ENCODE peak calls at places on chromosomes 11 and 22, in seven cellular contexts. F, E, R, U, Z, O and P are unnamed samples.

GRCh38 chr11:134275534-134276395 is at the start of gene GLB1L3:
- DNase-seq in U (peak), F (no peak), Z (no peak), O (no peak), R (no peak), E (peak), P (no peak)

GRCh38 chr11:76314741-76315090 is 66.2 kb downstream of the THAP12 start:
- DNase-seq in R (no peak), O (no peak), Z (no peak), F (no peak), E (no peak), U (no peak), P (no peak)

GRCh38 chr22:20604776-20605221 is 97.4 kb downstream of the MED15 start:
- DNase-seq in Z (no peak), R (no peak), U (no peak), O (no peak), F (no peak), E (no peak), P (no peak)

GRCh38 chr11:132920391-132921095 is 611.8 kb downstream of the OPCML start:
- DNase-seq in O (no peak), E (no peak), U (no peak), F (no peak), Z (no peak), R (no peak), P (no peak)

GRCh38 chr11:35040221-35040942 is 98.6 kb upstream of the CD44 start:
- DNase-seq in O (no peak), F (no peak), Z (no peak), R (no peak), E (no peak), U (peak), P (no peak)

GRCh38 chr11:128517457-128518230 is 69.7 kb downstream of the ETS1 start:
- DNase-seq in R (peak), Z (no peak), O (no peak), E (no peak), U (no peak), F (no peak), P (no peak)

GRCh38 chr11:77799338-77799737 is 21.2 kb downstream of the RSF1 start:
- DNase-seq in E (no peak), U (no peak), O (no peak), Z (no peak), F (no peak), R (no peak), P (no peak)

GRCh38 chr11:65553301-65554001 is 4.7 kb downstream of the LTBP3 start:
- DNase-seq in R (no peak), F (no peak), U (peak), O (peak), Z (no peak), E (no peak), P (no peak)

GRCh38 chr11:34755671-34756070 is 134.8 kb downstream of the EHF start:
- DNase-seq in O (no peak), Z (peak), U (no peak), E (no peak), F (no peak), R (no peak), P (no peak)

GRCh38 chr11:76419896-76420295 is 24.9 kb upstream of the EMSY start:
- DNase-seq in Z (no peak), O (no peak), U (no peak), F (no peak), E (no peak), R (no peak), P (no peak)

GRCh38 chr11:78290293-78291176 is 101.8 kb downstream of the USP35 start:
- DNase-seq in O (no peak), E (no peak), R (peak), U (no peak), F (peak), Z (no peak), P (peak)

GRCh38 chr11:774873-775592 is 2.3 kb downstream of the GATD1 start:
- DNase-seq in O (no peak), Z (no peak), U (no peak), E (no peak), F (no peak), R (no peak), P (no peak)

GRCh38 chr11:68445531-68446035 is 15.0 kb upstream of the PPP6R3 start:
- DNase-seq in E (no peak), U (no peak), R (no peak), O (no peak), Z (no peak), F (no peak), P (no peak)

GRCh38 chr11:19589567-19590260 is 122.9 kb upstream of the NAV2 start:
- DNase-seq in Z (no peak), R (no peak), U (no peak), E (no peak), O (no peak), F (no peak), P (no peak)

GRCh38 chr11:34916810-34917780 is 677 bp downstream of the PDHX start:
- DNase-seq in U (no peak), E (no peak), O (no peak), R (no peak), F (no peak), Z (no peak), P (no peak)

GRCh38 chr22:17431179-17431578 is 61.9 kb downstream of the CECR2 start:
- DNase-seq in R (no peak), F (no peak), E (no peak), U (no peak), O (no peak), Z (no peak), P (no peak)

GRCh38 chr22:36323182-36323854 is 64.4 kb downstream of the MYH9 start:
- DNase-seq in F (peak), Z (peak), R (no peak), O (no peak), U (no peak), E (no peak), P (no peak)

GRCh38 chr11:109641549-109641948 is 219.6 kb downstream of the C11orf87 start:
- DNase-seq in U (no peak), Z (no peak), E (no peak), F (no peak), O (no peak), R (no peak), P (no peak)

GRCh38 chr11:131146817-131147490 is 223.5 kb upstream of the NTM start:
- DNase-seq in O (no peak), R (peak), U (no peak), E (no peak), F (no peak), Z (no peak), P (no peak)

GRCh38 chr11:62922653-62923371 is 1.6 kb upstream of the CHRM1 start:
- DNase-seq in O (no peak), U (no peak), R (no peak), F (no peak), Z (no peak), E (peak), P (no peak)